ENCODE peak calls at places on chromosomes 3 and 15, in six cellular contexts. One of them, this sample, is unnamed.

GRCh38 chr3:165210132-165210531 is 13.9 kb upstream of the SLITRK3 start:
- DNase-seq in colonic mucosa: no peak
- DNase-seq in epithelial cell of prostate: no peak
- DNase-seq in NCI-H1092 treated with DMSO at 0.1 percent for 48 hours: no peak
- DNase-seq in Peyer's patch: no peak
- DNase-seq in A172: no peak
- DNase-seq in this sample: peak

GRCh38 chr3:30524357-30525040 is 81.9 kb upstream of the TGFBR2 start:
- DNase-seq in colonic mucosa: no peak
- DNase-seq in epithelial cell of prostate: no peak
- DNase-seq in NCI-H1092 treated with DMSO at 0.1 percent for 48 hours: no peak
- DNase-seq in Peyer's patch: no peak
- DNase-seq in A172: no peak
- DNase-seq in this sample: no peak

GRCh38 chr15:101633356-101633755 is 18.8 kb downstream of the TM2D3 start:
- DNase-seq in colonic mucosa: no peak
- DNase-seq in epithelial cell of prostate: no peak
- DNase-seq in NCI-H1092 treated with DMSO at 0.1 percent for 48 hours: no peak
- DNase-seq in Peyer's patch: no peak
- DNase-seq in A172: no peak
- DNase-seq in this sample: no peak

GRCh38 chr15:90873998-90874605 is 5.7 kb downstream of the FURIN start:
- DNase-seq in colonic mucosa: peak
- DNase-seq in epithelial cell of prostate: no peak
- DNase-seq in NCI-H1092 treated with DMSO at 0.1 percent for 48 hours: peak
- DNase-seq in Peyer's patch: peak
- DNase-seq in A172: no peak
- DNase-seq in this sample: no peak

GRCh38 chr15:66401130-66402021 is 14.7 kb downstream of the MAP2K1 start:
- DNase-seq in colonic mucosa: no peak
- DNase-seq in epithelial cell of prostate: no peak
- DNase-seq in NCI-H1092 treated with DMSO at 0.1 percent for 48 hours: no peak
- DNase-seq in Peyer's patch: no peak
- DNase-seq in A172: peak
- DNase-seq in this sample: no peak

GRCh38 chr15:77163806-77164384 is 93.0 kb upstream of the TSPAN3 start:
- DNase-seq in colonic mucosa: no peak
- DNase-seq in epithelial cell of prostate: no peak
- DNase-seq in NCI-H1092 treated with DMSO at 0.1 percent for 48 hours: no peak
- DNase-seq in Peyer's patch: no peak
- DNase-seq in A172: no peak
- DNase-seq in this sample: no peak

GRCh38 chr3:122271246-122271898 is 53.7 kb upstream of the CSTA start:
- DNase-seq in colonic mucosa: no peak
- DNase-seq in epithelial cell of prostate: no peak
- DNase-seq in NCI-H1092 treated with DMSO at 0.1 percent for 48 hours: no peak
- DNase-seq in Peyer's patch: no peak
- DNase-seq in A172: no peak
- DNase-seq in this sample: no peak

GRCh38 chr3:46393554-46394434 is 13.1 kb downstream of the CCR5AS start:
- DNase-seq in colonic mucosa: no peak
- DNase-seq in epithelial cell of prostate: no peak
- DNase-seq in NCI-H1092 treated with DMSO at 0.1 percent for 48 hours: no peak
- DNase-seq in Peyer's patch: no peak
- DNase-seq in A172: peak
- DNase-seq in this sample: no peak

GRCh38 chr15:90598053-90598577 is 68.4 kb downstream of the CRTC3 start:
- DNase-seq in colonic mucosa: peak
- DNase-seq in epithelial cell of prostate: no peak
- DNase-seq in NCI-H1092 treated with DMSO at 0.1 percent for 48 hours: no peak
- DNase-seq in Peyer's patch: peak
- DNase-seq in A172: peak
- DNase-seq in this sample: no peak

GRCh38 chr15:27059610-27060202 is 88.7 kb downstream of the GABRG3 start:
- DNase-seq in colonic mucosa: peak
- DNase-seq in epithelial cell of prostate: no peak
- DNase-seq in NCI-H1092 treated with DMSO at 0.1 percent for 48 hours: peak
- DNase-seq in Peyer's patch: no peak
- DNase-seq in A172: peak
- DNase-seq in this sample: peak

GRCh38 chr3:65714138-65714537 is 324.6 kb downstream of the MAGI1 start:
- DNase-seq in colonic mucosa: no peak
- DNase-seq in epithelial cell of prostate: no peak
- DNase-seq in NCI-H1092 treated with DMSO at 0.1 percent for 48 hours: no peak
- DNase-seq in Peyer's patch: no peak
- DNase-seq in A172: no peak
- DNase-seq in this sample: no peak

GRCh38 chr15:70589221-70589620 is 174.1 kb downstream of the UACA start:
- DNase-seq in colonic mucosa: no peak
- DNase-seq in epithelial cell of prostate: no peak
- DNase-seq in NCI-H1092 treated with DMSO at 0.1 percent for 48 hours: no peak
- DNase-seq in Peyer's patch: no peak
- DNase-seq in A172: no peak
- DNase-seq in this sample: no peak

GRCh38 chr3:156797368-156797767 is 28.8 kb upstream of the LEKR1 start:
- DNase-seq in colonic mucosa: no peak
- DNase-seq in epithelial cell of prostate: no peak
- DNase-seq in NCI-H1092 treated with DMSO at 0.1 percent for 48 hours: no peak
- DNase-seq in Peyer's patch: no peak
- DNase-seq in A172: no peak
- DNase-seq in this sample: no peak

GRCh38 chr3:59480486-59480995 is 430.7 kb upstream of the CFAP20DC start:
- DNase-seq in colonic mucosa: no peak
- DNase-seq in epithelial cell of prostate: peak
- DNase-seq in NCI-H1092 treated with DMSO at 0.1 percent for 48 hours: no peak
- DNase-seq in Peyer's patch: no peak
- DNase-seq in A172: peak
- DNase-seq in this sample: no peak

GRCh38 chr3:8052599-8053185 is 448.9 kb upstream of the LMCD1 start:
- DNase-seq in colonic mucosa: peak
- DNase-seq in epithelial cell of prostate: no peak
- DNase-seq in NCI-H1092 treated with DMSO at 0.1 percent for 48 hours: no peak
- DNase-seq in Peyer's patch: no peak
- DNase-seq in A172: no peak
- DNase-seq in this sample: no peak

GRCh38 chr3:51538115-51538458 is 432 bp upstream of the RAD54L2 start:
- DNase-seq in colonic mucosa: peak
- DNase-seq in epithelial cell of prostate: no peak
- DNase-seq in NCI-H1092 treated with DMSO at 0.1 percent for 48 hours: peak
- DNase-seq in Peyer's patch: no peak
- DNase-seq in A172: no peak
- DNase-seq in this sample: no peak

GRCh38 chr3:53161820-53162671 is 1.0 kb downstream of the PRKCD start:
- DNase-seq in colonic mucosa: peak
- DNase-seq in epithelial cell of prostate: no peak
- DNase-seq in NCI-H1092 treated with DMSO at 0.1 percent for 48 hours: no peak
- DNase-seq in Peyer's patch: peak
- DNase-seq in A172: no peak
- DNase-seq in this sample: no peak

GRCh38 chr3:113783980-113784379 is 37.1 kb downstream of the ATP6V1A start:
- DNase-seq in colonic mucosa: no peak
- DNase-seq in epithelial cell of prostate: no peak
- DNase-seq in NCI-H1092 treated with DMSO at 0.1 percent for 48 hours: no peak
- DNase-seq in Peyer's patch: no peak
- DNase-seq in A172: peak
- DNase-seq in this sample: no peak

GRCh38 chr15:59420986-59421618 is 16.9 kb upstream of the FAM81A start:
- DNase-seq in colonic mucosa: peak
- DNase-seq in epithelial cell of prostate: no peak
- DNase-seq in NCI-H1092 treated with DMSO at 0.1 percent for 48 hours: no peak
- DNase-seq in Peyer's patch: no peak
- DNase-seq in A172: no peak
- DNase-seq in this sample: no peak

GRCh38 chr3:72062017-72062416 is 277.1 kb upstream of the PROK2 start:
- DNase-seq in colonic mucosa: no peak
- DNase-seq in epithelial cell of prostate: no peak
- DNase-seq in NCI-H1092 treated with DMSO at 0.1 percent for 48 hours: no peak
- DNase-seq in Peyer's patch: no peak
- DNase-seq in A172: no peak
- DNase-seq in this sample: no peak

GRCh38 chr3:69200384-69201068 is 78.1 kb upstream of the LMOD3 start:
- DNase-seq in colonic mucosa: peak
- DNase-seq in epithelial cell of prostate: peak
- DNase-seq in NCI-H1092 treated with DMSO at 0.1 percent for 48 hours: peak
- DNase-seq in Peyer's patch: peak
- DNase-seq in A172: no peak
- DNase-seq in this sample: no peak

GRCh38 chr3:11204697-11205397 is 50.6 kb downstream of the HRH1 start:
- DNase-seq in colonic mucosa: no peak
- DNase-seq in epithelial cell of prostate: no peak
- DNase-seq in NCI-H1092 treated with DMSO at 0.1 percent for 48 hours: no peak
- DNase-seq in Peyer's patch: no peak
- DNase-seq in A172: no peak
- DNase-seq in this sample: peak

GRCh38 chr3:124492824-124493223 is 237.4 kb upstream of the UMPS start:
- DNase-seq in colonic mucosa: peak
- DNase-seq in epithelial cell of prostate: peak
- DNase-seq in NCI-H1092 treated with DMSO at 0.1 percent for 48 hours: peak
- DNase-seq in Peyer's patch: peak
- DNase-seq in A172: peak
- DNase-seq in this sample: peak

GRCh38 chr3:97971679-97972567 is at the start of gene RIOX2:
- DNase-seq in colonic mucosa: peak
- DNase-seq in epithelial cell of prostate: peak
- DNase-seq in NCI-H1092 treated with DMSO at 0.1 percent for 48 hours: peak
- DNase-seq in Peyer's patch: peak
- DNase-seq in A172: peak
- DNase-seq in this sample: peak

GRCh38 chr15:101349497-101349951 is 54.5 kb upstream of the SNRPA1 start:
- DNase-seq in colonic mucosa: no peak
- DNase-seq in epithelial cell of prostate: no peak
- DNase-seq in NCI-H1092 treated with DMSO at 0.1 percent for 48 hours: no peak
- DNase-seq in Peyer's patch: no peak
- DNase-seq in A172: no peak
- DNase-seq in this sample: no peak

This sample was measured in COR-L47.